ENCODE peak calls at places on chromosomes 7 and 10, in four cellular contexts. H, I, U and M are unnamed samples. For H3K4me1, the result is how much of the 10 kb centered on the place peaks cover.

GRCh38 chr7:47252706-47253105 is 329.2 kb downstream of the TNS3 start:
- DNase-seq in U (no peak), H (peak), I (no peak), M (no peak)

GRCh38 chr10:102678842-102679289 is 34.6 kb downstream of the TRIM8 start:
- DNase-seq in U (peak), H (peak), I (no peak), M (no peak)

GRCh38 chr7:10889266-10889898 is 84.3 kb upstream of the PHF14 start:
- DNase-seq in I (peak), U (no peak), H (peak), M (peak)

GRCh38 chr7:149849174-149849573 is 11.0 kb downstream of the ZNF862 start:
- DNase-seq in I (no peak), H (no peak), U (no peak), M (no peak)

GRCh38 chr7:135208417-135208793 is 2.9 kb downstream of the WDR91 start:
- DNase-seq in I (no peak), U (no peak), H (peak), M (no peak)

GRCh38 chr7:99004216-99004615 is 125.9 kb downstream of the TRRAP start:
- DNase-seq in I (no peak), H (no peak), U (peak), M (no peak)

GRCh38 chr10:91162050-91162494 is 58.4 kb upstream of the PCGF5 start:
- DNase-seq in H (peak), I (peak), U (no peak), M (peak)

GRCh38 chr10:30818010-30818660 is 188.6 kb upstream of the LYZL2 start:
- DNase-seq in U (peak), I (no peak), H (peak), M (no peak)

GRCh38 chr10:9211228-9211627 is 1156.7 kb downstream of the GATA3 start:
- DNase-seq in U (no peak), H (peak), I (no peak), M (no peak)

GRCh38 chr7:84209006-84209405 is 14.4 kb upstream of the SEMA3A start:
- DNase-seq in H (no peak), U (no peak), I (no peak), M (no peak)

GRCh38 chr7:131302453-131302852 is 25.2 kb upstream of the MKLN1 start:
- DNase-seq in I (no peak), H (no peak), U (no peak), M (no peak)

GRCh38 chr7:113891828-113892227 is 27.0 kb downstream of the PPP1R3A start:
- DNase-seq in I (no peak), H (no peak), U (no peak), M (no peak)

GRCh38 chr7:44368885-44369284 is 43.5 kb upstream of the CAMK2B start:
- DNase-seq in H (no peak), U (no peak), I (no peak), M (no peak)

GRCh38 chr10:48705407-48705938 is 20.8 kb downstream of the WDFY4 start:
- DNase-seq in U (no peak), I (no peak), H (no peak), M (no peak)

GRCh38 chr7:35735396-35735795 is 40.5 kb upstream of the HERPUD2 start:
- DNase-seq in H (no peak), I (no peak), U (no peak), M (no peak)

GRCh38 chr7:281637-282036 is 8.3 kb upstream of the FOXL3 start:
- DNase-seq in H (no peak), U (peak), I (no peak), M (no peak)

GRCh38 chr7:150451097-150451793 is 815 bp downstream of the GIMAP8 start:
- DNase-seq in H (no peak), I (peak), U (peak), M (peak)

GRCh38 chr10:56633876-56634452 is 272.9 kb upstream of the ZWINT start:
- DNase-seq in I (no peak), U (no peak), H (no peak), M (no peak)

GRCh38 chr10:113735913-113736312 is 15.6 kb upstream of the PLEKHS1 start:
- DNase-seq in I (no peak), H (peak), U (no peak), M (no peak)

GRCh38 chr7:77866370-77866769 is 67.8 kb downstream of the PHTF2 start:
- DNase-seq in H (peak), U (no peak), I (no peak), M (no peak)

GRCh38 chr7:137940656-137941518 is 61.0 kb downstream of the CREB3L2 start:
- DNase-seq in H (peak), U (no peak), I (no peak), M (no peak)

GRCh38 chr7:94414481-94414880 is 19.8 kb downstream of the COL1A2 start:
- DNase-seq in H (no peak), U (no peak), I (no peak), M (no peak)

GRCh38 chr7:94420321-94420720 is 25.6 kb downstream of the COL1A2 start:
- DNase-seq in H (no peak), I (no peak), U (no peak), M (no peak)

GRCh38 chr7:94417261-94417660 is 22.6 kb downstream of the COL1A2 start:
- DNase-seq in H (no peak), U (no peak), I (no peak), M (no peak)

GRCh38 chr7:94418851-94419250 is 24.2 kb downstream of the COL1A2 start:
- DNase-seq in U (no peak), H (no peak), I (no peak), M (no peak)

GRCh38 chr7:94417921-94418320 is 23.2 kb downstream of the COL1A2 start:
- DNase-seq in H (no peak), U (no peak), I (no peak), M (no peak)
- H3K4me1 ChIP-seq in H (under half), U (under half), I (under half), M (under half)

GRCh38 chr7:73730485-73730884 is 8.1 kb downstream of the ABHD11 start:
- DNase-seq in U (no peak), I (no peak), H (no peak), M (no peak)
- H3K27ac ChIP-seq in U (no peak), I (no peak), H (no peak), M (no peak)

GRCh38 chr7:72317335-72317734 is 94.8 kb downstream of the CALN1 start:
- DNase-seq in I (no peak), H (no peak), U (no peak), M (no peak)

GRCh38 chr7:72313906-72314305 is 98.2 kb downstream of the CALN1 start:
- DNase-seq in H (no peak), I (no peak), U (no peak), M (no peak)

GRCh38 chr7:72321637-72322036 is 90.5 kb downstream of the CALN1 start:
- DNase-seq in H (no peak), U (no peak), I (no peak), M (no peak)

GRCh38 chr7:72321081-72321480 is 91.1 kb downstream of the CALN1 start:
- DNase-seq in U (no peak), H (no peak), I (no peak), M (no peak)

DNA sequence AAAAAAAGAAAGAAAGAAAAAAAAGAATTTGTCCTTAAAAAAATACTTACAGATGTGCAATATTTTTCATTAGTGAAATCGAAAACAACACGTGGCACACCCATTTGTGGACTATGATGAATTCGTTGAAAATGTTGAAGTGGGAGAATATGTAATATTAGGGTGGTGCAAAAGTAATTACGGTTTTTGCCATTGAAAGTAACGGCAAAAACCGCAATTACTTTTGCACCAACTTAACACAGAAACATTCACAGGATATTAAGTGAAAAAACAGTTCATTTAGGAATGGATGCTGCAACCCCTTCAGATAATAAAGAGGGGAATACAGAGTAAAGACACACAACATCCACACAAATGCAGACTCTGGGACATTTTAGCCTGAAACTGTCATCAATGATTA is 96.0 kb downstream of the CALN1 start:
- DNase-seq in H (no peak), I (no peak), U (no peak), M (no peak)
- H3K4me1 ChIP-seq in H (under half), I (under half), U (under half), M (under half)

DNA sequence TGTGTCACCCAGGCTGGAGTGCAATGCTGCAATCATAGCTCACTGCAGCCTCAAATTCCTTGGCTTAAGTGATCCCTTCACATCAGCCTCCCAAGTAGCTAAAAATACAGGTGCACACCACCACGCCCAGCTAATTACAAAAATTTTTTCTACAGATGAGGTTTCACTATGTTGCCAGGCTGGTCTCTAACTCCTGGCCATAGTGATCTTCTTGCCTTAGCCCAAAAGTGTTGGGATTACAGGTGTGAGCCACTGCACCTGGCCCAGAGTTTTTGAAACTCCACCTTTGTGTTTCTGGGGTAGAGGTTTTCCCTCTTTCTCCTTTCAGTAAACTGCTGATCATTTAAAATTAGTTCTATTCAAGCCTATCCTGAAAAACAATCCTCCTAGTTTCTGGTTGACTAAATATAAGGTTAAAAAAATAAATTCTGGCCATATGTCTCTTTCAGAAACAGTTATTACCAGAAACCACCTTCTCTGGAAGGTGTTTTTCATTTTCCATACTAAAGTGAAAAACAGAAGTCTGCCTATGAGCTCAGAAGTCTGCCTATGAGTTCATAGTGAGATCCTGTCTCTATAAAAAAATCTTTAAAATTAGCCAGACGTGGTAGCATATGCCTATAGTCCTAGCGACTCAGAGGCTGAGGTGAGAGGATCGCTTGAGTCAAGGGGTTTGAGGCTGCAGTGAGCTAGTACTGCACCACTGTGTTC is 63.8 kb downstream of the VOPP1 start:
- DNase-seq in H (no peak), I (no peak), U (no peak), M (no peak)
- H3K27ac ChIP-seq in H (peak), I (no peak), U (no peak), M (no peak)

GRCh38 chr7:90518630-90519029 is 49.2 kb downstream of the PTTG1IP2 start:
- DNase-seq in H (no peak), I (no peak), U (no peak), M (no peak)

GRCh38 chr7:90516257-90516656 is 46.8 kb downstream of the PTTG1IP2 start:
- DNase-seq in I (no peak), H (no peak), U (no peak), M (no peak)

DNA sequence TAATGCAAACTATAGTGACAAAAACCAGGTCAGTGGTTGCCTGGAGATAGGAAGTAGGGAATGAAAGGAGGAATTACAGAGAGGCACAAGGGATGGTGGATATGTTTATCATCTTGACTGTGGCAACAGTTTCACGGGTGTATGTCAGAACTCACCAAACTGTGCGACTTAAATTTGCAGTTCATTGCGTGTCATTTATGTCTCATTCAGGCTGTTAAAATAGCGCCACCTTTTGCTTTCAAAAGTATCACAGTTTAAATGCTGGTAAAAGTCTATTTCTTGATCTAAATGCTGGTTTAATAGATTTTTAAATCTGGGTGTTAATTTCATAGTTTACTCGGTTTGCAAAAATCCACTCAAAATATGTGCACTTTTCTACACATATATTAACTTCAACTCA is 51.0 kb downstream of the PTTG1IP2 start:
- DNase-seq in U (no peak), I (no peak), H (peak), M (no peak)
- H3K4me1 ChIP-seq in U (under half), I (under half), H (under half), M (under half)

GRCh38 chr10:94214497-94214896 is 148.2 kb downstream of the NOC3L start:
- DNase-seq in U (no peak), I (no peak), H (no peak), M (no peak)
- H3K27ac ChIP-seq in U (no peak), I (no peak), H (no peak), M (no peak)

DNA sequence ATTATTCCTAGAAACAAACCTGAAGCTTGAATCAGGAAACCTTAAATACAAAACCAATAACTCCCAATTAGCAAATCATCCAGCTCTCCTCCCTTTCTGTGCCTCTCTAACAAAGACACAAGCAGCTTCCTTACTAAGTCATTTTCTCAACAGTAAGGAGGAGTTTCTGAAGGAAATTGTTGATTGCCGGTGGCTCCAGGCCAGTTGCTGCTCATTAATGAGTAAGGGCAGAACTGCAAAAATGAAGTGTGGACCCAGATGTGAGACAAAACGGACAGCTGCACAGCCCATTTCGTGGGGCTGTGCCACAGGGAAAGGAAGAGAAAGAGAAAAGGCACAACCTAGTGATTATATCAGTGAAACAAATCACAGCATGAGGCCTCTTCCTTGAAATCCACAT is 42.8 kb upstream of the RHOBTB1 start:
- DNase-seq in U (no peak), H (no peak), I (no peak), M (no peak)
- H3K4me1 ChIP-seq in U (under half), H (under half), I (under half), M (under half)

DNA sequence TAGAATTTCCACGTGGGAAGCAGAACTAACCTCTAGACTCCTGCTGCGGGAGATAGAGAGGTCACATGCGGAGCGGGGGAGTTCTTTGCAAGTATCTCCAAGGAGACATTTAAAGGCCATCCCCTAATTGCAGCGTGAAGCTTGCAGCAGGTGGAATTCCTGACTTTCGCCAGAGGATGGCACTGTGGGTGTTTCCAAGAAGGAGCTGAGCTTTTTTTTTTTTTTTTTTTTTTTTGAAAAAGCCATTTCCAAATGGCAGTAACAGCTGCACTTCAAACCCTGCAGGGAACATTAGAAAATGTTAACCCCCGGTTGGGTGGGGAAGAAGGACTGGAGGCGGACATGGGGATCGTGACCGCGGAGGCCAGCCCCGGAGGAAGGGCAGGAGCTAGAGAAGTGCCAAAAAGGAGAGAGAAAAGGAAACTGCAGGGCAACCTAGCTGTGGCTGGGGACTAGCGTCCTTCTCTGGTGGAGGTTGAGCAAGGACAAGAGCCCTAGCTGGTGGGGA is 487.7 kb downstream of the TYW1 start:
- DNase-seq in H (peak), U (no peak), I (no peak), M (peak)
- H3K27ac ChIP-seq in H (no peak), U (no peak), I (no peak), M (no peak)

GRCh38 chr10:76560338-76560737 is 1077.3 kb downstream of the KCNMA1 start:
- DNase-seq in I (no peak), U (no peak), H (no peak), M (no peak)
- H3K4me1 ChIP-seq in I (under half), U (under half), H (under half), M (under half)